ENCODE peak calls at places on chromosomes 1 and 21, in eight cellular contexts. J is thoracic aorta, K is fibroblast of lung, L is GM23338, O is bronchial epithelial cell, V is fibroblast of mammary gland, I is astrocyte of the spinal cord, C is breast epithelium. T is an unnamed sample.

GRCh38 chr1:34590211-34590623 is 164.6 kb upstream of the GJB5 start:
- DNase-seq in J (no peak), K (no peak), L (peak), O (peak), V (no peak), I (no peak), C (no peak), T (peak)

GRCh38 chr1:76824106-76824505 is 43.2 kb upstream of the ST6GALNAC5 start:
- DNase-seq in J (no peak), K (no peak), L (no peak), O (peak), V (no peak), I (no peak), C (no peak), T (no peak)

GRCh38 chr1:60622486-60622885 is 459.9 kb upstream of the NFIA start:
- DNase-seq in J (no peak), K (no peak), L (no peak), O (no peak), V (peak), I (no peak), C (no peak), T (no peak)

GRCh38 chr1:119946724-119947123 is 50.4 kb upstream of the ADAM30 start:
- DNase-seq in J (no peak), K (no peak), L (no peak), O (no peak), V (no peak), I (no peak), C (no peak), T (no peak)

GRCh38 chr21:45640888-45641479 is 2.5 kb upstream of the PCBP3 start:
- DNase-seq in J (no peak), K (peak), L (peak), O (no peak), V (peak), I (peak), C (no peak), T (peak)

GRCh38 chr1:167635941-167636340 is 5.9 kb downstream of the RCSD1 start:
- DNase-seq in J (no peak), K (no peak), L (no peak), O (no peak), V (no peak), I (no peak), C (no peak), T (no peak)

GRCh38 chr1:98086156-98086555 is 165.3 kb upstream of the DPYD start:
- DNase-seq in J (no peak), K (no peak), L (no peak), O (peak), V (peak), I (peak), C (no peak), T (peak)

GRCh38 chr21:40043423-40043822 is 176.2 kb downstream of the PCP4 start:
- DNase-seq in J (no peak), K (no peak), L (peak), O (peak), V (no peak), I (no peak), C (no peak), T (no peak)

GRCh38 chr1:55476445-55477015 is 261.4 kb upstream of the USP24 start:
- DNase-seq in J (no peak), K (peak), L (no peak), O (no peak), V (peak), I (peak), C (no peak), T (peak)

GRCh38 chr1:234599617-234600417 is 10.2 kb downstream of the IRF2BP2 start:
- DNase-seq in J (peak), K (peak), L (peak), O (no peak), V (peak), I (peak), C (peak), T (peak)

GRCh38 chr1:33392639-33393038 is 38.3 kb downstream of the PHC2 start:
- DNase-seq in J (no peak), K (peak), L (peak), O (no peak), V (peak), I (no peak), C (no peak), T (peak)

GRCh38 chr1:235018161-235018560 is 110.5 kb downstream of the TOMM20 start:
- DNase-seq in J (no peak), K (peak), L (no peak), O (peak), V (peak), I (peak), C (peak), T (peak)

GRCh38 chr21:28554660-28555475 is 437.8 kb downstream of the LTN1 start:
- DNase-seq in J (no peak), K (no peak), L (peak), O (no peak), V (no peak), I (peak), C (no peak), T (no peak)

GRCh38 chr1:25549273-25550154 is 6.1 kb downstream of the LDLRAP1 start:
- DNase-seq in J (no peak), K (no peak), L (no peak), O (peak), V (peak), I (peak), C (no peak), T (no peak)

GRCh38 chr1:34164510-34165381 is at the start of gene CSMD2:
- DNase-seq in J (no peak), K (peak), L (peak), O (peak), V (peak), I (peak), C (no peak), T (peak)

GRCh38 chr1:147717051-147717705 is 43.2 kb downstream of the GJA5 start:
- DNase-seq in J (no peak), K (no peak), L (no peak), O (peak), V (no peak), I (no peak), C (peak), T (no peak)

GRCh38 chr1:91768120-91768519 is 117.8 kb downstream of the TGFBR3 start:
- DNase-seq in J (no peak), K (no peak), L (no peak), O (no peak), V (no peak), I (no peak), C (no peak), T (no peak)

GRCh38 chr1:116919802-116920201 is 10.1 kb downstream of the PTGFRN start:
- DNase-seq in J (no peak), K (no peak), L (no peak), O (no peak), V (no peak), I (no peak), C (no peak), T (peak)

GRCh38 chr1:152582647-152583046 is 2.3 kb upstream of the LCE3D start:
- DNase-seq in J (no peak), K (no peak), L (no peak), O (peak), V (peak), I (no peak), C (no peak), T (peak)

GRCh38 chr1:168706376-168706995 is 22.5 kb downstream of the DPT start:
- DNase-seq in J (no peak), K (no peak), L (no peak), O (no peak), V (no peak), I (peak), C (no peak), T (no peak)

GRCh38 chr1:154171880-154172279 is 17.0 kb upstream of the NUP210L start:
- DNase-seq in J (no peak), K (no peak), L (no peak), O (no peak), V (no peak), I (no peak), C (no peak), T (no peak)

GRCh38 chr1:25562928-25563283 is 19.5 kb downstream of the LDLRAP1 start:
- DNase-seq in J (no peak), K (no peak), L (no peak), O (no peak), V (no peak), I (no peak), C (no peak), T (no peak)

GRCh38 chr1:28898267-28898955 is 16.0 kb upstream of the EPB41 start:
- DNase-seq in J (no peak), K (no peak), L (no peak), O (no peak), V (no peak), I (no peak), C (no peak), T (no peak)

GRCh38 chr1:97243973-97244560 is 522.5 kb downstream of the PTBP2 start:
- DNase-seq in J (no peak), K (peak), L (peak), O (peak), V (peak), I (peak), C (no peak), T (peak)

GRCh38 chr1:36187800-36188593 is 32.0 kb downstream of the MAP7D1 start:
- DNase-seq in J (peak), K (peak), L (peak), O (peak), V (peak), I (peak), C (peak), T (peak)

GRCh38 chr1:193355179-193355578 is 168.8 kb upstream of the B3GALT2 start:
- DNase-seq in J (no peak), K (peak), L (no peak), O (peak), V (peak), I (no peak), C (no peak), T (peak)

GRCh38 chr1:12503709-12504108 is 114.3 kb downstream of the DHRS3 start:
- DNase-seq in J (no peak), K (no peak), L (no peak), O (no peak), V (no peak), I (no peak), C (no peak), T (no peak)

GRCh38 chr1:96416111-96416595 is 305.4 kb upstream of the PTBP2 start:
- DNase-seq in J (peak), K (peak), L (no peak), O (peak), V (peak), I (peak), C (no peak), T (peak)

GRCh38 chr21:17045214-17045835 is 467.5 kb upstream of the CXADR start:
- DNase-seq in J (no peak), K (peak), L (peak), O (peak), V (peak), I (peak), C (no peak), T (peak)
- H3K4me3 ChIP-seq in J (no peak), K (no peak), L (no peak), O (no peak), V (no peak), I (no peak), C (no peak), T (no peak)

DNA sequence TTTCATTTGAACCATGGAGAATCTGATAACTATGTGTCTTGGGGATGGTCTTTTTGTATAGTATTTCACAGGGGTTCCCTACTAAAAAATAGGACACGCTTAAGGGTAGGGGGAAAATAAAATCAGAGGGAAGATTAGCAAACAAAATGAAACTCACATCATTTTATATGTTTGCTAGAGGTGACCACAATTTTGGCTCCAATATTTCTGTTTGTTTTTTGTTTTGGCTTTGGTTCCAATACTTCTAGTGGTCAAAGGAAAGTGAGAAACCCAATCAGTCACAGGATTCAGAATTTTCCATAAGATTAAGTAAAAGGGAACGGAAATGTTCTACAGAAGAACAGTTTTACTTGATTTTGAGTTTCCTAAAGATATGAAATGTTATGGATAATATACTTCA is 42.3 kb upstream of the SSX2IP start:
- DNase-seq in J (no peak), K (no peak), L (no peak), O (no peak), V (no peak), I (no peak), C (no peak), T (no peak)
- TF ChIP-seq CTCF in J (no peak), K (no peak), L (no peak), O (no peak), V (no peak), I (no peak), C (no peak), T (no peak)

GRCh38 chr21:43313939-43314405 is 113.0 kb downstream of the SIK1 start:
- DNase-seq in J (no peak), K (no peak), L (no peak), O (no peak), V (no peak), I (no peak), C (no peak), T (no peak)

GRCh38 chr21:43312751-43313169 is 114.2 kb downstream of the SIK1 start:
- DNase-seq in J (no peak), K (no peak), L (peak), O (no peak), V (no peak), I (no peak), C (no peak), T (no peak)

GRCh38 chr21:43311303-43311817 is 115.6 kb downstream of the SIK1 start:
- DNase-seq in J (no peak), K (no peak), L (no peak), O (no peak), V (no peak), I (no peak), C (no peak), T (no peak)

GRCh38 chr21:43313221-43313938 is 113.6 kb downstream of the SIK1 start:
- DNase-seq in J (no peak), K (no peak), L (no peak), O (no peak), V (no peak), I (no peak), C (no peak), T (no peak)

GRCh38 chr21:43312011-43312410 is 114.9 kb downstream of the SIK1 start:
- DNase-seq in J (no peak), K (no peak), L (no peak), O (peak), V (no peak), I (no peak), C (no peak), T (no peak)
- H3K4me3 ChIP-seq in J (no peak), K (no peak), L (no peak), O (no peak), V (no peak), I (no peak), C (no peak), T (no peak)

DNA sequence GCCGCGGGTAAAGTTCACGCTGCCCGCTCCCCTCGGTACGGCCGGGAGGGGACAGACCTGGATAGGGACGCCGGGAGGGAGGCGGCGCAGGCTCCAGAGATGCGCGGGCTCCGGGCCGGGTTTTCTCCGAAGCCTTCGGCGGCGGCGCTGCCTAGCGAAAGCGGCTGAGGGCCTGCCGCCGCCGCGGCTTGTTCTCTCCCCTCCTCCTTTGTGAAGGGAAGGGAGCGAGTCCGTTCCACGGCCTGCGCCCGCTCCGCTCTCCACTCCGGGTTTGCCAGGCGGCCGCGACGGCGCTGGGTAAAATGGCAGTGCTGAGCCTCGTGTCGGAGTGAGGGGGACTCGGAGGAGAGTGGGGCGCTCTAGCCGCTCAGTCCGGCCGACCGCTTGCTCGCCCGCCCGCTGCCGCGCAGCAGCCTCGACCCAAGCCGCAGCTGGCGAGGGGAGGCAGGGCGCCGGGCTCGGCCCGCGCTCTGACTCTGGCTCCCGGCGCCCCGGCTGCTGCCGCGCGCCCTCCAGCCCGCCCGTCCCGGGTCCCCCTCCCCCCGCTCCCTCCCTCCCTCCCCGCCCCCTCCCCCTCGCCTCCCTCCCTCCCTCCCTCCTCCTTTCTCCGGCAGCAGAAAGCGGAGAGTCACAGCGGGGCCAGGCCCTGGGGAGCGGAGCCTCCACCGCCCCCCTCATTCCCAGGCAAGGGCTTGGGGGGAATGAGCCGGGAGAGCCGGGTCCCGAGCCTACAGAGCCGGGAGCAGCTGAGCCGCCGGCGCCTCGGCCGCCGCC is at the start of gene ARID1A:
- DNase-seq in J (peak), K (peak), L (peak), O (peak), V (peak), I (peak), C (peak), T (peak)
- TF ChIP-seq CTCF in J (no peak), K (no peak), L (no peak), O (peak), V (no peak), I (no peak), C (peak), T (no peak)

DNA sequence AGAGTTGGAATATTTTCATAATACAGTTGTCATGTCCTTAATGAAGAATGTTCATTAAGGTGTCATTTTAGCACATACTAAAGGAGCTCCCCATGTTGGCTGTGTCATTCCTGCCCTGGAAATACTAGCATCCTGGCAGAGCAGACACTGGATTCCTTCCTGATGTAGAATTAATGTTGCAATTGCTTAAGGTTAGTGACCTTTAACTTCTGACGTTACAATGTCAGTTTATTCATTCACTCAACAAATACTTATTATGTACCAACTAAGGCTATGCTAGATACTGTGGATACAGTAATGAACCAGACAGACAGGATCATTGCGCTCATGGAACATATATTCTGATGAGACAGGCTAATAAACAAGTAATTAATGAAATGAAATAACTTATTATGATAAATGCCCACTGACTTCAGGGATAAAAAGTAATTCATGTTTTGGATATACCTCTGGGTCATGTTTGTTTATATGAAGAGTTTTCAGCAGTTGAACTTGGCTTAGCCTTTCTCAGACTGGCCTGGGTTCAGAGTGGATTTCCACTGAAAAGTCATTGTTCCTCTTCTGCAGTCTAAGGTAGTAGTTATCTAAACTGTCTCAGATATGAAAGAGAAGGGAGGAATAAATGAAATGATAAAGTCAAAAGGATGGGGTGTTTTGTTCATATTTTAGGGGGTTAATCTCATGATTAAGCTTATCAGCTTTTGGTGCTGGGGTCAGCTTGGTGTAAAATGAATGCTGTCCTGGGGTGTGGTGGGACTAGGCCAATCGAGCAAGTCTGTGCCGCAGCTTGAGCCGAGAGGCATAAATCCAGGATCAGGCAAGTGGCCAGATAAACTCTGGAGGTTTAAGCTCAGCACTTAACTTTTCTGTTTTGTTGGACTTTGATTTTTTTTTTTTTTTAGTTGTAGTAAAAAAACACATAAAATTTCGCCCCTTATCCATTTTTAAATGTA is 43.3 kb upstream of the KCNQ4 start:
- DNase-seq in J (no peak), K (peak), L (no peak), O (no peak), V (peak), I (no peak), C (no peak), T (peak)
- H3K4me3 ChIP-seq in J (no peak), K (no peak), L (no peak), O (no peak), V (no peak), I (no peak), C (no peak), T (no peak)

DNA sequence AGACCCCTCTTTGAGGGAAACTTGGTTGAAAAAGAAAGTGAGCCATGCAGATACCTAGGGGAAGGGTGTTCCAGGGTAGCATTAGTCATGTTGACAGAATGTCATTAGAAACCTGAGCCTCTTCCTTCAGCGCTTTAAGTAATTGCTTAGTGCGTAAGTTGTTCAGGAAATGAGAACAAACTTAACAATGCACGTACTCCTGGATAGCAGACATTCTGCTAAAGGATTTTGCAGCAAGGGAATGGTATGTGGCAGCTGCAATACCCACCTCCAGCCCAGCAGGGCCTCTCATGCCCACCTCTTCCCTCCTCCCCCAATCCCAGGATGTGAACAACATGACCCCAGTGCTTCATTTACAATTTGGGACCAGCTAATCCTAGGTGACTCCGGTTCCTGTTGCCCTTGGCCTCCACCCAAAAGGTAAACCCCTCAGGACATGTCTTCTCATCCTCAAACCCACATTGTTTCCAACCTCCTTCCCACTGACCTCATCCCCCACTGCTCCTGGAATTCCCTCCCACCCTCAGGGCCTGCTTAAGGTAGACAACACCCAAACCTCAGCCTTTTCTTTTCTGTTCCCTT is 98.0 kb upstream of the BCAR3 start:
- DNase-seq in J (no peak), K (peak), L (peak), O (peak), V (peak), I (peak), C (peak), T (peak)
- TF ChIP-seq CTCF in J (no peak), K (no peak), L (no peak), O (peak), V (no peak), I (no peak), C (no peak), T (no peak)

GRCh38 chr21:17793675-17794123 is 25.5 kb downstream of the C21orf91 start:
- DNase-seq in J (no peak), K (peak), L (no peak), O (no peak), V (peak), I (peak), C (no peak), T (peak)
- H3K4me3 ChIP-seq in J (peak), K (peak), L (no peak), O (no peak), V (peak), I (peak), C (peak), T (peak)

GRCh38 chr1:41492341-41492848 is 7.9 kb upstream of the EDN2 start:
- DNase-seq in J (no peak), K (no peak), L (peak), O (peak), V (peak), I (no peak), C (no peak), T (no peak)
- TF ChIP-seq CTCF in J (peak), K (peak), L (peak), O (peak), V (peak), I (peak), C (no peak), T (peak)

GRCh38 chr21:42568377-42568776 is 54.7 kb downstream of the SLC37A1 start:
- DNase-seq in J (no peak), K (no peak), L (no peak), O (no peak), V (no peak), I (no peak), C (no peak), T (no peak)

GRCh38 chr21:42570362-42570761 is 56.7 kb downstream of the SLC37A1 start:
- DNase-seq in J (no peak), K (no peak), L (no peak), O (no peak), V (no peak), I (no peak), C (no peak), T (no peak)

GRCh38 chr21:42569732-42570301 is 56.2 kb downstream of the SLC37A1 start:
- DNase-seq in J (no peak), K (no peak), L (no peak), O (no peak), V (no peak), I (no peak), C (no peak), T (no peak)

GRCh38 chr21:42567861-42568260 is 54.2 kb downstream of the SLC37A1 start:
- DNase-seq in J (no peak), K (no peak), L (no peak), O (no peak), V (no peak), I (no peak), C (no peak), T (no peak)

GRCh38 chr21:42568834-42569731 is 55.4 kb downstream of the SLC37A1 start:
- DNase-seq in J (no peak), K (no peak), L (no peak), O (no peak), V (no peak), I (no peak), C (no peak), T (no peak)
- H3K4me3 ChIP-seq in J (no peak), K (no peak), L (no peak), O (no peak), V (no peak), I (no peak), C (no peak), T (no peak)

T was measured in foreskin fibroblast.